ENCODE peak calls at places on chromosomes 7 and 10, in seven cellular contexts. R is foreskin melanocyte; Q is HTR-8/SVneo; Z is right atrium auricular region; G is T-helper 9 cell; T is stimulated activated CD4-positive, alpha-beta T cell treated with anti-CD3 and anti-CD28 coated beads, Interleukin-2, amount 100 ng/mL, for 48 hours; Y is NCI-H1417 treated with DMSO at 0.1 percent for 48 hours. I is an unnamed sample.

GRCh38 chr7:38318241-38318640 is 44.8 kb upstream of the TARP start:
- DNase-seq in R (no peak), Y (no peak), Z (no peak), Q (no peak), G (no peak), T (no peak), I (no peak)

GRCh38 chr10:125102216-125102615 is 58.1 kb downstream of the CTBP2 start:
- DNase-seq in T (no peak), Z (no peak), Y (no peak), G (no peak), Q (no peak), R (no peak), I (no peak)

GRCh38 chr10:52479567-52479966 is 165.5 kb downstream of the DKK1 start:
- DNase-seq in Y (no peak), Z (no peak), G (no peak), R (no peak), Q (no peak), T (no peak), I (no peak)

GRCh38 chr10:63465293-63466167 is at the start of gene JMJD1C:
- DNase-seq in G (peak; percentile 47), R (peak; percentile 75), T (peak; percentile 49), Z (peak; percentile 71), Y (no peak), Q (peak; percentile 71), I (peak; percentile 62)

GRCh38 chr10:12221323-12222298 is 25.6 kb downstream of the CDC123 start:
- DNase-seq in T (no peak), R (no peak), G (no peak), Q (peak; percentile 11), Z (no peak), Y (no peak), I (no peak)

GRCh38 chr10:133133471-133134231 is 26.4 kb upstream of the KNDC1 start:
- DNase-seq in Q (no peak), G (no peak), Z (no peak), Y (no peak), R (no peak), T (no peak), I (no peak)

GRCh38 chr10:44993922-44994751 is 6.6 kb upstream of the ZNF22 start:
- DNase-seq in Z (no peak), Q (no peak), G (no peak), T (no peak), Y (no peak), R (peak; percentile 49), I (no peak)

GRCh38 chr10:6353526-6353925 is 150.8 kb downstream of the PFKFB3 start:
- DNase-seq in T (no peak), G (no peak), Q (no peak), Y (no peak), R (no peak), Z (no peak), I (no peak)

GRCh38 chr10:23065549-23065948 is 29.8 kb upstream of the MSRB2 start:
- DNase-seq in G (no peak), Z (peak; percentile 92), T (no peak), Y (no peak), Q (no peak), R (peak; percentile 42), I (peak; percentile 36)

GRCh38 chr7:129617178-129617577 is 5.7 kb downstream of the NRF1 start:
- DNase-seq in G (no peak), T (no peak), Y (no peak), R (no peak), Z (no peak), Q (no peak), I (no peak)

GRCh38 chr7:45708046-45708950 is 134.1 kb downstream of the ADCY1 start:
- DNase-seq in R (no peak), Y (no peak), Z (peak; percentile 54), T (no peak), Q (no peak), G (no peak), I (no peak)

GRCh38 chr7:130294314-130294713 is 1.4 kb downstream of the CPA4 start:
- DNase-seq in Y (no peak), Q (no peak), R (no peak), G (no peak), T (no peak), Z (no peak), I (no peak)

GRCh38 chr10:178208-178607 is 43.0 kb downstream of the ZMYND11 start:
- DNase-seq in R (peak; percentile 12), Z (no peak), G (no peak), T (no peak), Y (no peak), Q (peak; percentile 26), I (no peak)

GRCh38 chr7:15557186-15557585 is 4.6 kb downstream of the AGMO start:
- DNase-seq in R (no peak), Y (no peak), G (no peak), Z (no peak), T (no peak), Q (no peak), I (no peak)

GRCh38 chr10:44172883-44173557 is 211.9 kb downstream of the CXCL12 start:
- DNase-seq in G (no peak), R (no peak), Q (no peak), Z (no peak), Y (no peak), T (no peak), I (no peak)

GRCh38 chr10:63593576-63593975 is 72.4 kb downstream of the REEP3 start:
- DNase-seq in Z (no peak), R (no peak), T (no peak), G (no peak), Y (no peak), Q (no peak), I (no peak)

GRCh38 chr7:88115258-88116195 is 104.3 kb downstream of the SRI start:
- DNase-seq in R (no peak), G (no peak), Y (no peak), T (no peak), Q (no peak), Z (no peak), I (no peak)

GRCh38 chr10:11434323-11434722 is 177.1 kb downstream of the USP6NL start:
- DNase-seq in Z (no peak), Y (no peak), R (no peak), Q (no peak), T (no peak), G (no peak), I (no peak)

GRCh38 chr7:50308301-50309129 is 4.0 kb downstream of the IKZF1 start:
- DNase-seq in Q (no peak), T (no peak), Z (no peak), R (no peak), Y (no peak), G (no peak), I (no peak)

GRCh38 chr7:47638679-47639306 is 56.9 kb upstream of the TNS3 start:
- DNase-seq in R (no peak), Q (no peak), Y (no peak), G (no peak), T (no peak), Z (no peak), I (no peak)

GRCh38 chr10:70715853-70716795 is 43.8 kb downstream of the ADAMTS14 start:
- DNase-seq in T (peak; percentile 9), Q (peak; percentile 23), Y (peak; percentile 27), R (no peak), G (no peak), Z (no peak), I (peak; percentile 34)

I was measured in T1000.